ENCODE peak calls at places on chromosome 13, in six cellular contexts. One of them, this sample, is unnamed.

GRCh38 chr13:34914416-34914815 is 27.7 kb upstream of the NBEA start:
- DNase-seq in NT2/D1: peak
- DNase-seq in NCI-H1105 treated with DMSO at 0.1 percent for 48 hours: no peak
- DNase-seq in stimulated activated CD8-positive, alpha-beta memory T cell treated with anti-CD3 and anti-CD28 coated beads, Interleukin-4, amount 100 ng/mL, for 24 hours: no peak
- DNase-seq in activated T-helper 9 cell treated with anti-CD3 and anti-CD28 coated beads, Interleukin-2, amount 50 U/mL, for 16 hours: no peak
- DNase-seq in brain microvascular endothelial cell: no peak
- DNase-seq in this sample: no peak

GRCh38 chr13:94033830-94034642 is 445.4 kb downstream of the DCT start:
- DNase-seq in NCI-H1105 treated with DMSO at 0.1 percent for 48 hours: no peak
- DNase-seq in activated T-helper 9 cell treated with anti-CD3 and anti-CD28 coated beads, Interleukin-2, amount 50 U/mL, for 16 hours: no peak
- DNase-seq in brain microvascular endothelial cell: no peak
- DNase-seq in NT2/D1: no peak
- DNase-seq in stimulated activated CD8-positive, alpha-beta memory T cell treated with anti-CD3 and anti-CD28 coated beads, Interleukin-4, amount 100 ng/mL, for 24 hours: no peak
- DNase-seq in this sample: no peak

GRCh38 chr13:46288570-46289259 is 77.0 kb downstream of the LRRC63 start:
- DNase-seq in activated T-helper 9 cell treated with anti-CD3 and anti-CD28 coated beads, Interleukin-2, amount 50 U/mL, for 16 hours: no peak
- DNase-seq in NCI-H1105 treated with DMSO at 0.1 percent for 48 hours: peak
- DNase-seq in NT2/D1: peak
- DNase-seq in stimulated activated CD8-positive, alpha-beta memory T cell treated with anti-CD3 and anti-CD28 coated beads, Interleukin-4, amount 100 ng/mL, for 24 hours: no peak
- DNase-seq in brain microvascular endothelial cell: peak
- DNase-seq in this sample: peak

GRCh38 chr13:42405665-42406390 is 133.9 kb downstream of the AKAP11 start:
- DNase-seq in NT2/D1: no peak
- DNase-seq in activated T-helper 9 cell treated with anti-CD3 and anti-CD28 coated beads, Interleukin-2, amount 50 U/mL, for 16 hours: peak
- DNase-seq in NCI-H1105 treated with DMSO at 0.1 percent for 48 hours: no peak
- DNase-seq in stimulated activated CD8-positive, alpha-beta memory T cell treated with anti-CD3 and anti-CD28 coated beads, Interleukin-4, amount 100 ng/mL, for 24 hours: peak
- DNase-seq in brain microvascular endothelial cell: peak
- DNase-seq in this sample: no peak

GRCh38 chr13:99656092-99656745 is 154.9 kb downstream of the TM9SF2 start:
- DNase-seq in NT2/D1: peak
- DNase-seq in NCI-H1105 treated with DMSO at 0.1 percent for 48 hours: peak
- DNase-seq in activated T-helper 9 cell treated with anti-CD3 and anti-CD28 coated beads, Interleukin-2, amount 50 U/mL, for 16 hours: peak
- DNase-seq in stimulated activated CD8-positive, alpha-beta memory T cell treated with anti-CD3 and anti-CD28 coated beads, Interleukin-4, amount 100 ng/mL, for 24 hours: peak
- DNase-seq in brain microvascular endothelial cell: peak
- DNase-seq in this sample: peak

GRCh38 chr13:109422163-109422562 is 364.2 kb downstream of the IRS2 start:
- DNase-seq in brain microvascular endothelial cell: no peak
- DNase-seq in stimulated activated CD8-positive, alpha-beta memory T cell treated with anti-CD3 and anti-CD28 coated beads, Interleukin-4, amount 100 ng/mL, for 24 hours: no peak
- DNase-seq in activated T-helper 9 cell treated with anti-CD3 and anti-CD28 coated beads, Interleukin-2, amount 50 U/mL, for 16 hours: no peak
- DNase-seq in NCI-H1105 treated with DMSO at 0.1 percent for 48 hours: no peak
- DNase-seq in NT2/D1: no peak
- DNase-seq in this sample: no peak

GRCh38 chr13:24744247-24744646 is 19.7 kb upstream of the RNF17 start:
- DNase-seq in NCI-H1105 treated with DMSO at 0.1 percent for 48 hours: no peak
- DNase-seq in activated T-helper 9 cell treated with anti-CD3 and anti-CD28 coated beads, Interleukin-2, amount 50 U/mL, for 16 hours: no peak
- DNase-seq in stimulated activated CD8-positive, alpha-beta memory T cell treated with anti-CD3 and anti-CD28 coated beads, Interleukin-4, amount 100 ng/mL, for 24 hours: no peak
- DNase-seq in NT2/D1: no peak
- DNase-seq in brain microvascular endothelial cell: no peak
- DNase-seq in this sample: no peak

GRCh38 chr13:33353210-33353609 is 67.7 kb upstream of the STARD13 start:
- DNase-seq in brain microvascular endothelial cell: no peak
- DNase-seq in activated T-helper 9 cell treated with anti-CD3 and anti-CD28 coated beads, Interleukin-2, amount 50 U/mL, for 16 hours: no peak
- DNase-seq in NT2/D1: no peak
- DNase-seq in NCI-H1105 treated with DMSO at 0.1 percent for 48 hours: no peak
- DNase-seq in stimulated activated CD8-positive, alpha-beta memory T cell treated with anti-CD3 and anti-CD28 coated beads, Interleukin-4, amount 100 ng/mL, for 24 hours: no peak
- DNase-seq in this sample: no peak

GRCh38 chr13:62205273-62205672 is 789.6 kb upstream of the PCDH20 start:
- DNase-seq in brain microvascular endothelial cell: no peak
- DNase-seq in stimulated activated CD8-positive, alpha-beta memory T cell treated with anti-CD3 and anti-CD28 coated beads, Interleukin-4, amount 100 ng/mL, for 24 hours: no peak
- DNase-seq in NCI-H1105 treated with DMSO at 0.1 percent for 48 hours: no peak
- DNase-seq in activated T-helper 9 cell treated with anti-CD3 and anti-CD28 coated beads, Interleukin-2, amount 50 U/mL, for 16 hours: no peak
- DNase-seq in NT2/D1: no peak
- DNase-seq in this sample: no peak

GRCh38 chr13:87677334-87678234 is 6.4 kb downstream of the SLITRK5 start:
- DNase-seq in stimulated activated CD8-positive, alpha-beta memory T cell treated with anti-CD3 and anti-CD28 coated beads, Interleukin-4, amount 100 ng/mL, for 24 hours: no peak
- DNase-seq in NCI-H1105 treated with DMSO at 0.1 percent for 48 hours: peak
- DNase-seq in activated T-helper 9 cell treated with anti-CD3 and anti-CD28 coated beads, Interleukin-2, amount 50 U/mL, for 16 hours: no peak
- DNase-seq in brain microvascular endothelial cell: no peak
- DNase-seq in NT2/D1: no peak
- DNase-seq in this sample: peak

GRCh38 chr13:109789262-109789661 is 2.9 kb upstream of the IRS2 start:
- DNase-seq in activated T-helper 9 cell treated with anti-CD3 and anti-CD28 coated beads, Interleukin-2, amount 50 U/mL, for 16 hours: no peak
- DNase-seq in brain microvascular endothelial cell: no peak
- DNase-seq in NCI-H1105 treated with DMSO at 0.1 percent for 48 hours: peak
- DNase-seq in stimulated activated CD8-positive, alpha-beta memory T cell treated with anti-CD3 and anti-CD28 coated beads, Interleukin-4, amount 100 ng/mL, for 24 hours: no peak
- DNase-seq in NT2/D1: no peak
- DNase-seq in this sample: no peak

GRCh38 chr13:65497265-65497664 is 1732.9 kb downstream of the PCDH9 start:
- DNase-seq in stimulated activated CD8-positive, alpha-beta memory T cell treated with anti-CD3 and anti-CD28 coated beads, Interleukin-4, amount 100 ng/mL, for 24 hours: no peak
- DNase-seq in NT2/D1: no peak
- DNase-seq in activated T-helper 9 cell treated with anti-CD3 and anti-CD28 coated beads, Interleukin-2, amount 50 U/mL, for 16 hours: no peak
- DNase-seq in brain microvascular endothelial cell: peak
- DNase-seq in NCI-H1105 treated with DMSO at 0.1 percent for 48 hours: no peak
- DNase-seq in this sample: no peak

GRCh38 chr13:91058066-91058465 is 289.4 kb upstream of the MIR17HG start:
- DNase-seq in stimulated activated CD8-positive, alpha-beta memory T cell treated with anti-CD3 and anti-CD28 coated beads, Interleukin-4, amount 100 ng/mL, for 24 hours: no peak
- DNase-seq in activated T-helper 9 cell treated with anti-CD3 and anti-CD28 coated beads, Interleukin-2, amount 50 U/mL, for 16 hours: no peak
- DNase-seq in NCI-H1105 treated with DMSO at 0.1 percent for 48 hours: no peak
- DNase-seq in brain microvascular endothelial cell: peak
- DNase-seq in NT2/D1: peak
- DNase-seq in this sample: no peak

GRCh38 chr13:33007237-33007636 is 9.0 kb upstream of the KL start:
- DNase-seq in NT2/D1: no peak
- DNase-seq in NCI-H1105 treated with DMSO at 0.1 percent for 48 hours: no peak
- DNase-seq in stimulated activated CD8-positive, alpha-beta memory T cell treated with anti-CD3 and anti-CD28 coated beads, Interleukin-4, amount 100 ng/mL, for 24 hours: no peak
- DNase-seq in activated T-helper 9 cell treated with anti-CD3 and anti-CD28 coated beads, Interleukin-2, amount 50 U/mL, for 16 hours: no peak
- DNase-seq in brain microvascular endothelial cell: no peak
- DNase-seq in this sample: no peak

GRCh38 chr13:38821753-38822551 is 135.1 kb downstream of the FREM2 start:
- DNase-seq in activated T-helper 9 cell treated with anti-CD3 and anti-CD28 coated beads, Interleukin-2, amount 50 U/mL, for 16 hours: no peak
- DNase-seq in brain microvascular endothelial cell: no peak
- DNase-seq in stimulated activated CD8-positive, alpha-beta memory T cell treated with anti-CD3 and anti-CD28 coated beads, Interleukin-4, amount 100 ng/mL, for 24 hours: no peak
- DNase-seq in NCI-H1105 treated with DMSO at 0.1 percent for 48 hours: no peak
- DNase-seq in NT2/D1: no peak
- DNase-seq in this sample: no peak

GRCh38 chr13:60572003-60572792 is 175.2 kb downstream of the TDRD3 start:
- DNase-seq in NT2/D1: no peak
- DNase-seq in activated T-helper 9 cell treated with anti-CD3 and anti-CD28 coated beads, Interleukin-2, amount 50 U/mL, for 16 hours: no peak
- DNase-seq in stimulated activated CD8-positive, alpha-beta memory T cell treated with anti-CD3 and anti-CD28 coated beads, Interleukin-4, amount 100 ng/mL, for 24 hours: no peak
- DNase-seq in brain microvascular endothelial cell: peak
- DNase-seq in NCI-H1105 treated with DMSO at 0.1 percent for 48 hours: no peak
- DNase-seq in this sample: no peak

GRCh38 chr13:63163903-63164302 is 1748.3 kb upstream of the PCDH20 start:
- DNase-seq in activated T-helper 9 cell treated with anti-CD3 and anti-CD28 coated beads, Interleukin-2, amount 50 U/mL, for 16 hours: no peak
- DNase-seq in NCI-H1105 treated with DMSO at 0.1 percent for 48 hours: no peak
- DNase-seq in stimulated activated CD8-positive, alpha-beta memory T cell treated with anti-CD3 and anti-CD28 coated beads, Interleukin-4, amount 100 ng/mL, for 24 hours: no peak
- DNase-seq in brain microvascular endothelial cell: no peak
- DNase-seq in NT2/D1: no peak
- DNase-seq in this sample: no peak

GRCh38 chr13:40985596-40986327 is 33.4 kb downstream of the ELF1 start:
- DNase-seq in stimulated activated CD8-positive, alpha-beta memory T cell treated with anti-CD3 and anti-CD28 coated beads, Interleukin-4, amount 100 ng/mL, for 24 hours: no peak
- DNase-seq in NT2/D1: no peak
- DNase-seq in activated T-helper 9 cell treated with anti-CD3 and anti-CD28 coated beads, Interleukin-2, amount 50 U/mL, for 16 hours: no peak
- DNase-seq in brain microvascular endothelial cell: no peak
- DNase-seq in NCI-H1105 treated with DMSO at 0.1 percent for 48 hours: no peak
- DNase-seq in this sample: no peak

GRCh38 chr13:26719356-26719945 is 41.1 kb downstream of the GPR12 start:
- DNase-seq in NT2/D1: no peak
- DNase-seq in stimulated activated CD8-positive, alpha-beta memory T cell treated with anti-CD3 and anti-CD28 coated beads, Interleukin-4, amount 100 ng/mL, for 24 hours: no peak
- DNase-seq in activated T-helper 9 cell treated with anti-CD3 and anti-CD28 coated beads, Interleukin-2, amount 50 U/mL, for 16 hours: no peak
- DNase-seq in brain microvascular endothelial cell: no peak
- DNase-seq in NCI-H1105 treated with DMSO at 0.1 percent for 48 hours: no peak
- DNase-seq in this sample: peak

GRCh38 chr13:36261011-36261410 is 36.6 kb downstream of the CCDC169 start:
- DNase-seq in activated T-helper 9 cell treated with anti-CD3 and anti-CD28 coated beads, Interleukin-2, amount 50 U/mL, for 16 hours: no peak
- DNase-seq in NT2/D1: no peak
- DNase-seq in NCI-H1105 treated with DMSO at 0.1 percent for 48 hours: no peak
- DNase-seq in brain microvascular endothelial cell: no peak
- DNase-seq in stimulated activated CD8-positive, alpha-beta memory T cell treated with anti-CD3 and anti-CD28 coated beads, Interleukin-4, amount 100 ng/mL, for 24 hours: no peak
- DNase-seq in this sample: no peak

GRCh38 chr13:59888408-59888807 is 275.3 kb downstream of the DIAPH3 start:
- DNase-seq in NCI-H1105 treated with DMSO at 0.1 percent for 48 hours: no peak
- DNase-seq in NT2/D1: no peak
- DNase-seq in activated T-helper 9 cell treated with anti-CD3 and anti-CD28 coated beads, Interleukin-2, amount 50 U/mL, for 16 hours: no peak
- DNase-seq in stimulated activated CD8-positive, alpha-beta memory T cell treated with anti-CD3 and anti-CD28 coated beads, Interleukin-4, amount 100 ng/mL, for 24 hours: no peak
- DNase-seq in brain microvascular endothelial cell: no peak
- DNase-seq in this sample: no peak

GRCh38 chr13:92901739-92902138 is 324.9 kb upstream of the GPC6 start:
- DNase-seq in NT2/D1: no peak
- DNase-seq in activated T-helper 9 cell treated with anti-CD3 and anti-CD28 coated beads, Interleukin-2, amount 50 U/mL, for 16 hours: no peak
- DNase-seq in NCI-H1105 treated with DMSO at 0.1 percent for 48 hours: peak
- DNase-seq in stimulated activated CD8-positive, alpha-beta memory T cell treated with anti-CD3 and anti-CD28 coated beads, Interleukin-4, amount 100 ng/mL, for 24 hours: no peak
- DNase-seq in brain microvascular endothelial cell: no peak
- DNase-seq in this sample: no peak

GRCh38 chr13:48334534-48335127 is 31.1 kb downstream of the RB1 start:
- DNase-seq in brain microvascular endothelial cell: no peak
- DNase-seq in activated T-helper 9 cell treated with anti-CD3 and anti-CD28 coated beads, Interleukin-2, amount 50 U/mL, for 16 hours: no peak
- DNase-seq in NCI-H1105 treated with DMSO at 0.1 percent for 48 hours: peak
- DNase-seq in stimulated activated CD8-positive, alpha-beta memory T cell treated with anti-CD3 and anti-CD28 coated beads, Interleukin-4, amount 100 ng/mL, for 24 hours: no peak
- DNase-seq in NT2/D1: no peak
- DNase-seq in this sample: no peak

GRCh38 chr13:31131470-31131961 is 30.2 kb downstream of the HSPH1 start:
- DNase-seq in brain microvascular endothelial cell: no peak
- DNase-seq in activated T-helper 9 cell treated with anti-CD3 and anti-CD28 coated beads, Interleukin-2, amount 50 U/mL, for 16 hours: no peak
- DNase-seq in stimulated activated CD8-positive, alpha-beta memory T cell treated with anti-CD3 and anti-CD28 coated beads, Interleukin-4, amount 100 ng/mL, for 24 hours: no peak
- DNase-seq in NCI-H1105 treated with DMSO at 0.1 percent for 48 hours: no peak
- DNase-seq in NT2/D1: no peak
- DNase-seq in this sample: no peak

GRCh38 chr13:35984776-35985453 is 146.3 kb downstream of the DCLK1 start:
- DNase-seq in brain microvascular endothelial cell: no peak
- DNase-seq in activated T-helper 9 cell treated with anti-CD3 and anti-CD28 coated beads, Interleukin-2, amount 50 U/mL, for 16 hours: no peak
- DNase-seq in NCI-H1105 treated with DMSO at 0.1 percent for 48 hours: peak
- DNase-seq in NT2/D1: no peak
- DNase-seq in stimulated activated CD8-positive, alpha-beta memory T cell treated with anti-CD3 and anti-CD28 coated beads, Interleukin-4, amount 100 ng/mL, for 24 hours: no peak
- DNase-seq in this sample: peak

GRCh38 chr13:60583911-60584753 is 187.1 kb downstream of the TDRD3 start:
- DNase-seq in activated T-helper 9 cell treated with anti-CD3 and anti-CD28 coated beads, Interleukin-2, amount 50 U/mL, for 16 hours: no peak
- DNase-seq in brain microvascular endothelial cell: peak
- DNase-seq in NCI-H1105 treated with DMSO at 0.1 percent for 48 hours: no peak
- DNase-seq in stimulated activated CD8-positive, alpha-beta memory T cell treated with anti-CD3 and anti-CD28 coated beads, Interleukin-4, amount 100 ng/mL, for 24 hours: no peak
- DNase-seq in NT2/D1: peak
- DNase-seq in this sample: no peak

GRCh38 chr13:94550030-94550738 is 45.8 kb downstream of the TGDS start:
- DNase-seq in stimulated activated CD8-positive, alpha-beta memory T cell treated with anti-CD3 and anti-CD28 coated beads, Interleukin-4, amount 100 ng/mL, for 24 hours: no peak
- DNase-seq in NT2/D1: peak
- DNase-seq in NCI-H1105 treated with DMSO at 0.1 percent for 48 hours: peak
- DNase-seq in brain microvascular endothelial cell: peak
- DNase-seq in activated T-helper 9 cell treated with anti-CD3 and anti-CD28 coated beads, Interleukin-2, amount 50 U/mL, for 16 hours: no peak
- DNase-seq in this sample: no peak

GRCh38 chr13:84925443-84925842 is 873.8 kb downstream of the SLITRK6 start:
- DNase-seq in brain microvascular endothelial cell: peak
- DNase-seq in activated T-helper 9 cell treated with anti-CD3 and anti-CD28 coated beads, Interleukin-2, amount 50 U/mL, for 16 hours: no peak
- DNase-seq in NT2/D1: no peak
- DNase-seq in NCI-H1105 treated with DMSO at 0.1 percent for 48 hours: no peak
- DNase-seq in stimulated activated CD8-positive, alpha-beta memory T cell treated with anti-CD3 and anti-CD28 coated beads, Interleukin-4, amount 100 ng/mL, for 24 hours: no peak
- DNase-seq in this sample: no peak

GRCh38 chr13:26954981-26955380 is 194.4 kb upstream of the GPR12 start:
- DNase-seq in stimulated activated CD8-positive, alpha-beta memory T cell treated with anti-CD3 and anti-CD28 coated beads, Interleukin-4, amount 100 ng/mL, for 24 hours: no peak
- DNase-seq in NCI-H1105 treated with DMSO at 0.1 percent for 48 hours: no peak
- DNase-seq in NT2/D1: no peak
- DNase-seq in activated T-helper 9 cell treated with anti-CD3 and anti-CD28 coated beads, Interleukin-2, amount 50 U/mL, for 16 hours: no peak
- DNase-seq in brain microvascular endothelial cell: no peak
- DNase-seq in this sample: no peak

GRCh38 chr13:23630349-23631093 is 60.3 kb downstream of the TNFRSF19 start:
- DNase-seq in activated T-helper 9 cell treated with anti-CD3 and anti-CD28 coated beads, Interleukin-2, amount 50 U/mL, for 16 hours: no peak
- DNase-seq in stimulated activated CD8-positive, alpha-beta memory T cell treated with anti-CD3 and anti-CD28 coated beads, Interleukin-4, amount 100 ng/mL, for 24 hours: no peak
- DNase-seq in NCI-H1105 treated with DMSO at 0.1 percent for 48 hours: no peak
- DNase-seq in brain microvascular endothelial cell: peak
- DNase-seq in NT2/D1: no peak
- DNase-seq in this sample: no peak

GRCh38 chr13:99988469-99989375 is 7.1 kb downstream of the ZIC2 start:
- DNase-seq in NCI-H1105 treated with DMSO at 0.1 percent for 48 hours: no peak
- DNase-seq in activated T-helper 9 cell treated with anti-CD3 and anti-CD28 coated beads, Interleukin-2, amount 50 U/mL, for 16 hours: no peak
- DNase-seq in brain microvascular endothelial cell: no peak
- DNase-seq in NT2/D1: no peak
- DNase-seq in stimulated activated CD8-positive, alpha-beta memory T cell treated with anti-CD3 and anti-CD28 coated beads, Interleukin-4, amount 100 ng/mL, for 24 hours: no peak
- DNase-seq in this sample: no peak

This sample was measured in NCI-H1092.